ENCODE peak calls at places on chromosomes 12 and 14, in ten cellular contexts. One of them, this sample, is unnamed.

GRCh38 chr14:104135121-104135903 is 3.1 kb upstream of the KIF26A start:
- DNase-seq in HCEC 1CT: no peak
- DNase-seq in AG08396: no peak
- DNase-seq in activated naive CD4-positive, alpha-beta T cell treated with Interleukin-2 at 50 U/mL for 16 hours: no peak
- DNase-seq in activated B cell treated with CpG ODN at 0.5 μM for 24 hours: no peak
- DNase-seq in sciatic nerve: peak
- DNase-seq in iPS-NIHi11: peak
- DNase-seq in central memory CD8-positive, alpha-beta T cell: no peak
- DNase-seq in bronchial epithelial cell: peak
- DNase-seq in effector memory CD4-positive, alpha-beta T cell: no peak
- DNase-seq in this sample: peak

GRCh38 chr12:122203301-122203967 is at the start of gene B3GNT4:
- DNase-seq in HCEC 1CT: peak
- DNase-seq in AG08396: peak
- DNase-seq in activated naive CD4-positive, alpha-beta T cell treated with Interleukin-2 at 50 U/mL for 16 hours: peak
- DNase-seq in activated B cell treated with CpG ODN at 0.5 μM for 24 hours: peak
- DNase-seq in sciatic nerve: peak
- DNase-seq in iPS-NIHi11: peak
- DNase-seq in central memory CD8-positive, alpha-beta T cell: no peak
- DNase-seq in bronchial epithelial cell: peak
- DNase-seq in effector memory CD4-positive, alpha-beta T cell: peak
- DNase-seq in this sample: peak

GRCh38 chr14:102911991-102912761 is 10.3 kb upstream of the AMN start:
- DNase-seq in HCEC 1CT: no peak
- DNase-seq in AG08396: no peak
- DNase-seq in activated naive CD4-positive, alpha-beta T cell treated with Interleukin-2 at 50 U/mL for 16 hours: no peak
- DNase-seq in activated B cell treated with CpG ODN at 0.5 μM for 24 hours: no peak
- DNase-seq in sciatic nerve: peak
- DNase-seq in iPS-NIHi11: no peak
- DNase-seq in central memory CD8-positive, alpha-beta T cell: no peak
- DNase-seq in bronchial epithelial cell: no peak
- DNase-seq in effector memory CD4-positive, alpha-beta T cell: no peak
- DNase-seq in this sample: peak

GRCh38 chr14:21924479-21924878 is 250.9 kb upstream of the OR4E1 start:
- DNase-seq in HCEC 1CT: no peak
- DNase-seq in AG08396: no peak
- DNase-seq in activated naive CD4-positive, alpha-beta T cell treated with Interleukin-2 at 50 U/mL for 16 hours: peak
- DNase-seq in activated B cell treated with CpG ODN at 0.5 μM for 24 hours: peak
- DNase-seq in sciatic nerve: no peak
- DNase-seq in iPS-NIHi11: no peak
- DNase-seq in central memory CD8-positive, alpha-beta T cell: peak
- DNase-seq in bronchial epithelial cell: no peak
- DNase-seq in effector memory CD4-positive, alpha-beta T cell: peak
- DNase-seq in this sample: no peak

GRCh38 chr12:24991209-24992049 is 42.5 kb upstream of the BCAT1 start:
- DNase-seq in HCEC 1CT: peak
- DNase-seq in AG08396: peak
- DNase-seq in activated naive CD4-positive, alpha-beta T cell treated with Interleukin-2 at 50 U/mL for 16 hours: no peak
- DNase-seq in activated B cell treated with CpG ODN at 0.5 μM for 24 hours: no peak
- DNase-seq in sciatic nerve: no peak
- DNase-seq in iPS-NIHi11: peak
- DNase-seq in central memory CD8-positive, alpha-beta T cell: no peak
- DNase-seq in bronchial epithelial cell: peak
- DNase-seq in effector memory CD4-positive, alpha-beta T cell: no peak
- DNase-seq in this sample: no peak

GRCh38 chr14:56569174-56569573 is 10.4 kb upstream of the TMEM260 start:
- DNase-seq in HCEC 1CT: no peak
- DNase-seq in AG08396: no peak
- DNase-seq in activated naive CD4-positive, alpha-beta T cell treated with Interleukin-2 at 50 U/mL for 16 hours: no peak
- DNase-seq in activated B cell treated with CpG ODN at 0.5 μM for 24 hours: no peak
- DNase-seq in sciatic nerve: no peak
- DNase-seq in iPS-NIHi11: no peak
- DNase-seq in central memory CD8-positive, alpha-beta T cell: no peak
- DNase-seq in bronchial epithelial cell: no peak
- DNase-seq in effector memory CD4-positive, alpha-beta T cell: no peak
- DNase-seq in this sample: no peak

GRCh38 chr12:94644622-94645021 is 5.7 kb downstream of the TMCC3 start:
- DNase-seq in HCEC 1CT: peak
- DNase-seq in AG08396: no peak
- DNase-seq in activated naive CD4-positive, alpha-beta T cell treated with Interleukin-2 at 50 U/mL for 16 hours: no peak
- DNase-seq in activated B cell treated with CpG ODN at 0.5 μM for 24 hours: no peak
- DNase-seq in sciatic nerve: no peak
- DNase-seq in iPS-NIHi11: no peak
- DNase-seq in central memory CD8-positive, alpha-beta T cell: no peak
- DNase-seq in bronchial epithelial cell: peak
- DNase-seq in effector memory CD4-positive, alpha-beta T cell: no peak
- DNase-seq in this sample: no peak

GRCh38 chr12:113846275-113846674 is 119.8 kb downstream of the RBM19 start:
- DNase-seq in HCEC 1CT: no peak
- DNase-seq in AG08396: no peak
- DNase-seq in activated naive CD4-positive, alpha-beta T cell treated with Interleukin-2 at 50 U/mL for 16 hours: no peak
- DNase-seq in activated B cell treated with CpG ODN at 0.5 μM for 24 hours: no peak
- DNase-seq in sciatic nerve: no peak
- DNase-seq in iPS-NIHi11: no peak
- DNase-seq in central memory CD8-positive, alpha-beta T cell: no peak
- DNase-seq in bronchial epithelial cell: no peak
- DNase-seq in effector memory CD4-positive, alpha-beta T cell: no peak
- DNase-seq in this sample: no peak

GRCh38 chr12:120242275-120242799 is 23.2 kb downstream of the PXN start:
- DNase-seq in HCEC 1CT: no peak
- DNase-seq in AG08396: no peak
- DNase-seq in activated naive CD4-positive, alpha-beta T cell treated with Interleukin-2 at 50 U/mL for 16 hours: no peak
- DNase-seq in activated B cell treated with CpG ODN at 0.5 μM for 24 hours: no peak
- DNase-seq in sciatic nerve: no peak
- DNase-seq in iPS-NIHi11: no peak
- DNase-seq in central memory CD8-positive, alpha-beta T cell: no peak
- DNase-seq in bronchial epithelial cell: no peak
- DNase-seq in effector memory CD4-positive, alpha-beta T cell: no peak
- DNase-seq in this sample: no peak

GRCh38 chr12:59407799-59408198 is 188.0 kb upstream of the SLC16A7 start:
- DNase-seq in HCEC 1CT: no peak
- DNase-seq in AG08396: no peak
- DNase-seq in activated naive CD4-positive, alpha-beta T cell treated with Interleukin-2 at 50 U/mL for 16 hours: no peak
- DNase-seq in activated B cell treated with CpG ODN at 0.5 μM for 24 hours: no peak
- DNase-seq in sciatic nerve: no peak
- DNase-seq in iPS-NIHi11: no peak
- DNase-seq in central memory CD8-positive, alpha-beta T cell: no peak
- DNase-seq in bronchial epithelial cell: no peak
- DNase-seq in effector memory CD4-positive, alpha-beta T cell: no peak
- DNase-seq in this sample: no peak

GRCh38 chr12:12244341-12244740 is 22.5 kb downstream of the LRP6 start:
- DNase-seq in HCEC 1CT: no peak
- DNase-seq in AG08396: no peak
- DNase-seq in activated naive CD4-positive, alpha-beta T cell treated with Interleukin-2 at 50 U/mL for 16 hours: no peak
- DNase-seq in activated B cell treated with CpG ODN at 0.5 μM for 24 hours: no peak
- DNase-seq in sciatic nerve: no peak
- DNase-seq in iPS-NIHi11: no peak
- DNase-seq in central memory CD8-positive, alpha-beta T cell: no peak
- DNase-seq in bronchial epithelial cell: no peak
- DNase-seq in effector memory CD4-positive, alpha-beta T cell: no peak
- DNase-seq in this sample: no peak

GRCh38 chr14:33408291-33408690 is 469.6 kb downstream of the NPAS3 start:
- DNase-seq in HCEC 1CT: no peak
- DNase-seq in AG08396: no peak
- DNase-seq in activated naive CD4-positive, alpha-beta T cell treated with Interleukin-2 at 50 U/mL for 16 hours: no peak
- DNase-seq in activated B cell treated with CpG ODN at 0.5 μM for 24 hours: no peak
- DNase-seq in sciatic nerve: no peak
- DNase-seq in iPS-NIHi11: no peak
- DNase-seq in central memory CD8-positive, alpha-beta T cell: no peak
- DNase-seq in bronchial epithelial cell: peak
- DNase-seq in effector memory CD4-positive, alpha-beta T cell: no peak
- DNase-seq in this sample: no peak

GRCh38 chr12:121061831-121062230 is 22.8 kb upstream of the OASL start:
- DNase-seq in HCEC 1CT: peak
- DNase-seq in AG08396: no peak
- DNase-seq in activated naive CD4-positive, alpha-beta T cell treated with Interleukin-2 at 50 U/mL for 16 hours: no peak
- DNase-seq in activated B cell treated with CpG ODN at 0.5 μM for 24 hours: no peak
- DNase-seq in sciatic nerve: no peak
- DNase-seq in iPS-NIHi11: no peak
- DNase-seq in central memory CD8-positive, alpha-beta T cell: no peak
- DNase-seq in bronchial epithelial cell: no peak
- DNase-seq in effector memory CD4-positive, alpha-beta T cell: no peak
- DNase-seq in this sample: no peak

GRCh38 chr12:25495336-25496097 is 57.6 kb downstream of the LMNTD1 start:
- DNase-seq in HCEC 1CT: peak
- DNase-seq in AG08396: peak
- DNase-seq in activated naive CD4-positive, alpha-beta T cell treated with Interleukin-2 at 50 U/mL for 16 hours: no peak
- DNase-seq in activated B cell treated with CpG ODN at 0.5 μM for 24 hours: no peak
- DNase-seq in sciatic nerve: no peak
- DNase-seq in iPS-NIHi11: no peak
- DNase-seq in central memory CD8-positive, alpha-beta T cell: no peak
- DNase-seq in bronchial epithelial cell: peak
- DNase-seq in effector memory CD4-positive, alpha-beta T cell: no peak
- DNase-seq in this sample: no peak

GRCh38 chr14:59310644-59311043 is 122.2 kb downstream of the DAAM1 start:
- DNase-seq in HCEC 1CT: no peak
- DNase-seq in AG08396: no peak
- DNase-seq in activated naive CD4-positive, alpha-beta T cell treated with Interleukin-2 at 50 U/mL for 16 hours: no peak
- DNase-seq in activated B cell treated with CpG ODN at 0.5 μM for 24 hours: no peak
- DNase-seq in sciatic nerve: no peak
- DNase-seq in iPS-NIHi11: no peak
- DNase-seq in central memory CD8-positive, alpha-beta T cell: no peak
- DNase-seq in bronchial epithelial cell: no peak
- DNase-seq in effector memory CD4-positive, alpha-beta T cell: no peak
- DNase-seq in this sample: no peak

GRCh38 chr12:78835493-78835892 is 29.1 kb upstream of the SYT1 start:
- DNase-seq in HCEC 1CT: no peak
- DNase-seq in AG08396: no peak
- DNase-seq in activated naive CD4-positive, alpha-beta T cell treated with Interleukin-2 at 50 U/mL for 16 hours: no peak
- DNase-seq in activated B cell treated with CpG ODN at 0.5 μM for 24 hours: no peak
- DNase-seq in sciatic nerve: no peak
- DNase-seq in iPS-NIHi11: no peak
- DNase-seq in central memory CD8-positive, alpha-beta T cell: no peak
- DNase-seq in bronchial epithelial cell: peak
- DNase-seq in effector memory CD4-positive, alpha-beta T cell: no peak
- DNase-seq in this sample: no peak

GRCh38 chr12:94767971-94768370 is 117.6 kb upstream of the TMCC3 start:
- DNase-seq in HCEC 1CT: no peak
- DNase-seq in AG08396: no peak
- DNase-seq in activated naive CD4-positive, alpha-beta T cell treated with Interleukin-2 at 50 U/mL for 16 hours: no peak
- DNase-seq in activated B cell treated with CpG ODN at 0.5 μM for 24 hours: no peak
- DNase-seq in sciatic nerve: no peak
- DNase-seq in iPS-NIHi11: no peak
- DNase-seq in central memory CD8-positive, alpha-beta T cell: no peak
- DNase-seq in bronchial epithelial cell: no peak
- DNase-seq in effector memory CD4-positive, alpha-beta T cell: no peak
- DNase-seq in this sample: no peak

GRCh38 chr14:75427482-75428229 is at the start of gene JDP2:
- DNase-seq in HCEC 1CT: peak
- DNase-seq in AG08396: peak
- DNase-seq in activated naive CD4-positive, alpha-beta T cell treated with Interleukin-2 at 50 U/mL for 16 hours: peak
- DNase-seq in activated B cell treated with CpG ODN at 0.5 μM for 24 hours: peak
- DNase-seq in sciatic nerve: peak
- DNase-seq in iPS-NIHi11: peak
- DNase-seq in central memory CD8-positive, alpha-beta T cell: no peak
- DNase-seq in bronchial epithelial cell: peak
- DNase-seq in effector memory CD4-positive, alpha-beta T cell: no peak
- DNase-seq in this sample: peak

GRCh38 chr14:54025661-54026060 is 69.0 kb upstream of the BMP4 start:
- DNase-seq in HCEC 1CT: peak
- DNase-seq in AG08396: peak
- DNase-seq in activated naive CD4-positive, alpha-beta T cell treated with Interleukin-2 at 50 U/mL for 16 hours: no peak
- DNase-seq in activated B cell treated with CpG ODN at 0.5 μM for 24 hours: no peak
- DNase-seq in sciatic nerve: no peak
- DNase-seq in iPS-NIHi11: no peak
- DNase-seq in central memory CD8-positive, alpha-beta T cell: no peak
- DNase-seq in bronchial epithelial cell: peak
- DNase-seq in effector memory CD4-positive, alpha-beta T cell: no peak
- DNase-seq in this sample: no peak

GRCh38 chr14:22886500-22887259 is 3.7 kb downstream of the REM2 start:
- DNase-seq in HCEC 1CT: peak
- DNase-seq in AG08396: peak
- DNase-seq in activated naive CD4-positive, alpha-beta T cell treated with Interleukin-2 at 50 U/mL for 16 hours: peak
- DNase-seq in activated B cell treated with CpG ODN at 0.5 μM for 24 hours: peak
- DNase-seq in sciatic nerve: peak
- DNase-seq in iPS-NIHi11: peak
- DNase-seq in central memory CD8-positive, alpha-beta T cell: peak
- DNase-seq in bronchial epithelial cell: peak
- DNase-seq in effector memory CD4-positive, alpha-beta T cell: peak
- DNase-seq in this sample: peak

GRCh38 chr14:95250126-95250824 is 69.4 kb downstream of the CLMN start:
- DNase-seq in HCEC 1CT: no peak
- DNase-seq in AG08396: no peak
- DNase-seq in activated naive CD4-positive, alpha-beta T cell treated with Interleukin-2 at 50 U/mL for 16 hours: no peak
- DNase-seq in activated B cell treated with CpG ODN at 0.5 μM for 24 hours: no peak
- DNase-seq in sciatic nerve: no peak
- DNase-seq in iPS-NIHi11: no peak
- DNase-seq in central memory CD8-positive, alpha-beta T cell: no peak
- DNase-seq in bronchial epithelial cell: no peak
- DNase-seq in effector memory CD4-positive, alpha-beta T cell: no peak
- DNase-seq in this sample: no peak

GRCh38 chr12:90974286-90974685 is 19.3 kb upstream of the CCER1 start:
- DNase-seq in HCEC 1CT: peak
- DNase-seq in AG08396: no peak
- DNase-seq in activated naive CD4-positive, alpha-beta T cell treated with Interleukin-2 at 50 U/mL for 16 hours: no peak
- DNase-seq in activated B cell treated with CpG ODN at 0.5 μM for 24 hours: no peak
- DNase-seq in sciatic nerve: no peak
- DNase-seq in iPS-NIHi11: no peak
- DNase-seq in central memory CD8-positive, alpha-beta T cell: no peak
- DNase-seq in bronchial epithelial cell: peak
- DNase-seq in effector memory CD4-positive, alpha-beta T cell: no peak
- DNase-seq in this sample: no peak

GRCh38 chr14:91412939-91413338 is 4.7 kb downstream of the CCDC88C start:
- DNase-seq in HCEC 1CT: no peak
- DNase-seq in AG08396: no peak
- DNase-seq in activated naive CD4-positive, alpha-beta T cell treated with Interleukin-2 at 50 U/mL for 16 hours: no peak
- DNase-seq in activated B cell treated with CpG ODN at 0.5 μM for 24 hours: no peak
- DNase-seq in sciatic nerve: no peak
- DNase-seq in iPS-NIHi11: no peak
- DNase-seq in central memory CD8-positive, alpha-beta T cell: no peak
- DNase-seq in bronchial epithelial cell: no peak
- DNase-seq in effector memory CD4-positive, alpha-beta T cell: no peak
- DNase-seq in this sample: no peak

GRCh38 chr14:26204954-26205479 is 392.8 kb downstream of the NOVA1 start:
- DNase-seq in HCEC 1CT: no peak
- DNase-seq in AG08396: no peak
- DNase-seq in activated naive CD4-positive, alpha-beta T cell treated with Interleukin-2 at 50 U/mL for 16 hours: no peak
- DNase-seq in activated B cell treated with CpG ODN at 0.5 μM for 24 hours: no peak
- DNase-seq in sciatic nerve: peak
- DNase-seq in iPS-NIHi11: peak
- DNase-seq in central memory CD8-positive, alpha-beta T cell: no peak
- DNase-seq in bronchial epithelial cell: no peak
- DNase-seq in effector memory CD4-positive, alpha-beta T cell: no peak
- DNase-seq in this sample: peak

GRCh38 chr12:97568336-97569180 is 106.0 kb downstream of the RMST start:
- DNase-seq in HCEC 1CT: no peak
- DNase-seq in AG08396: no peak
- DNase-seq in activated naive CD4-positive, alpha-beta T cell treated with Interleukin-2 at 50 U/mL for 16 hours: no peak
- DNase-seq in activated B cell treated with CpG ODN at 0.5 μM for 24 hours: no peak
- DNase-seq in sciatic nerve: no peak
- DNase-seq in iPS-NIHi11: peak
- DNase-seq in central memory CD8-positive, alpha-beta T cell: no peak
- DNase-seq in bronchial epithelial cell: peak
- DNase-seq in effector memory CD4-positive, alpha-beta T cell: no peak
- DNase-seq in this sample: no peak

GRCh38 chr12:112855375-112855774 is 51.4 kb upstream of the OAS1 start:
- DNase-seq in HCEC 1CT: peak
- DNase-seq in AG08396: no peak
- DNase-seq in activated naive CD4-positive, alpha-beta T cell treated with Interleukin-2 at 50 U/mL for 16 hours: no peak
- DNase-seq in activated B cell treated with CpG ODN at 0.5 μM for 24 hours: no peak
- DNase-seq in sciatic nerve: no peak
- DNase-seq in iPS-NIHi11: peak
- DNase-seq in central memory CD8-positive, alpha-beta T cell: no peak
- DNase-seq in bronchial epithelial cell: peak
- DNase-seq in effector memory CD4-positive, alpha-beta T cell: no peak
- DNase-seq in this sample: no peak

This sample was measured in ecto neural progenitor cell.